ENCODE peak calls at places on chromosomes 12 and 14, in six cellular contexts. I, X, W, E, K and C are unnamed samples.

GRCh38 chr14:63910593-63911363 is 58.0 kb downstream of the SYNE2 start:
- DNase-seq in E (no peak), K (no peak), W (no peak), X (no peak), I (no peak), C (no peak)

GRCh38 chr12:125097427-125097826 is 32.2 kb downstream of the AACS start:
- DNase-seq in I (no peak), K (no peak), W (no peak), E (no peak), X (no peak), C (no peak)

GRCh38 chr12:66620703-66621102 is 58.2 kb downstream of the GRIP1 start:
- DNase-seq in K (no peak), W (no peak), I (no peak), X (no peak), E (no peak), C (no peak)

GRCh38 chr12:67637718-67638117 is 10.8 kb upstream of the DYRK2 start:
- DNase-seq in E (no peak), K (no peak), X (no peak), I (no peak), W (no peak), C (no peak)

GRCh38 chr14:97604731-97605130 is 807.5 kb downstream of the VRK1 start:
- DNase-seq in W (no peak), K (no peak), E (no peak), X (no peak), I (no peak), C (no peak)

GRCh38 chr14:71141701-71142374 is 234.6 kb downstream of the PCNX1 start:
- DNase-seq in W (no peak), I (peak; percentile 45), X (no peak), E (no peak), K (no peak), C (no peak)

GRCh38 chr12:14630793-14631192 is 63.1 kb upstream of the PLBD1 start:
- DNase-seq in X (no peak), E (no peak), W (no peak), K (no peak), I (no peak), C (no peak)

GRCh38 chr14:33848706-33849454 is 102.0 kb downstream of the EGLN3 start:
- DNase-seq in K (peak; percentile 62), X (peak; percentile 36), W (no peak), I (peak; percentile 48), E (peak; percentile 45), C (no peak)

GRCh38 chr12:115963030-115963480 is 314.4 kb downstream of the MED13L start:
- DNase-seq in K (no peak), E (no peak), X (no peak), W (no peak), I (peak; percentile 79), C (no peak)

GRCh38 chr12:468671-469389 is 9.1 kb downstream of the B4GALNT3 start:
- DNase-seq in W (no peak), X (no peak), E (no peak), K (no peak), I (no peak), C (no peak)

GRCh38 chr14:97634786-97635185 is 837.6 kb downstream of the VRK1 start:
- DNase-seq in K (no peak), I (no peak), W (peak; percentile 2), E (no peak), X (no peak), C (no peak)

GRCh38 chr14:53663709-53664108 is 292.9 kb downstream of the BMP4 start:
- DNase-seq in I (peak; percentile 35), X (no peak), K (no peak), E (no peak), W (no peak), C (no peak)

GRCh38 chr14:102008891-102009290 is 44.5 kb downstream of the DYNC1H1 start:
- DNase-seq in W (no peak), K (no peak), X (no peak), I (no peak), E (no peak), C (no peak)

GRCh38 chr12:58030566-58031279 is 89.4 kb downstream of the ATP23 start:
- DNase-seq in K (no peak), X (no peak), I (peak; percentile 43), E (no peak), W (no peak), C (no peak)

GRCh38 chr14:97301931-97302559 is 504.9 kb downstream of the VRK1 start:
- DNase-seq in I (no peak), W (no peak), K (no peak), X (no peak), E (no peak), C (no peak)

GRCh38 chr12:49340095-49340870 is 3.3 kb upstream of the C1QL4 start:
- DNase-seq in K (no peak), E (no peak), W (no peak), X (no peak), I (no peak), C (no peak)

GRCh38 chr14:51490205-51490604 is 161.5 kb upstream of the FRMD6 start:
- DNase-seq in K (no peak), X (no peak), E (no peak), I (peak; percentile 86), W (no peak), C (no peak)

GRCh38 chr12:115632323-115632722 is 645.2 kb downstream of the MED13L start:
- DNase-seq in I (no peak), K (no peak), W (no peak), X (no peak), E (no peak), C (no peak)

GRCh38 chr14:43014338-43014737 is 1407.7 kb downstream of the LRFN5 start:
- DNase-seq in I (no peak), X (no peak), W (no peak), E (no peak), K (no peak), C (no peak)

GRCh38 chr12:101795786-101796185 is 35.0 kb downstream of the GNPTAB start:
- DNase-seq in X (no peak), K (no peak), E (no peak), I (no peak), W (no peak), C (no peak)

GRCh38 chr12:128867466-128867865 is 14.2 kb downstream of the GLT1D1 start:
- DNase-seq in E (no peak), X (no peak), W (no peak), I (no peak), K (no peak), C (no peak)

GRCh38 chr12:131167334-131167733 is 213.6 kb downstream of the ADGRD1 start:
- DNase-seq in W (no peak), I (no peak), K (peak; percentile 24), X (peak; percentile 14), E (no peak), C (no peak)

GRCh38 chr12:124618291-124618902 is 51.0 kb upstream of the NCOR2 start:
- DNase-seq in K (no peak), W (no peak), E (no peak), X (no peak), I (no peak), C (no peak)

GRCh38 chr12:55619352-55620138 is 17.1 kb upstream of the OR10P1 start:
- DNase-seq in K (no peak), E (peak; percentile 35), X (peak; percentile 88), I (peak; percentile 92), W (peak; percentile 42), C (no peak)

GRCh38 chr12:6145584-6145983 is 21.1 kb upstream of the VWF start:
- DNase-seq in K (no peak), I (no peak), W (no peak), E (no peak), X (no peak), C (no peak)

GRCh38 chr14:91980157-91980556 is 32.7 kb upstream of the FBLN5 start:
- DNase-seq in X (no peak), K (no peak), W (no peak), I (peak; percentile 95), E (no peak), C (no peak)

GRCh38 chr12:124681779-124682391 is 114.5 kb upstream of the NCOR2 start:
- DNase-seq in I (no peak), X (no peak), E (no peak), W (no peak), K (no peak), C (no peak)

GRCh38 chr12:49344486-49345047 is 2.1 kb upstream of the DNAJC22 start:
- DNase-seq in X (no peak), K (no peak), E (no peak), I (no peak), W (no peak), C (no peak)

GRCh38 chr14:99327050-99327449 is 55.1 kb upstream of the BCL11B start:
- DNase-seq in I (no peak), E (no peak), K (no peak), X (no peak), W (no peak), C (no peak)

GRCh38 chr12:93137656-93138612 is 208.8 kb upstream of the EEA1 start:
- DNase-seq in K (no peak), X (no peak), E (no peak), W (no peak), I (peak; percentile 88), C (no peak)

GRCh38 chr12:110355080-110355479 is 48.4 kb downstream of the ANAPC7 start:
- DNase-seq in I (peak; percentile 18), X (no peak), E (no peak), K (no peak), W (no peak), C (no peak)

GRCh38 chr14:68941820-68942219 is 37.3 kb downstream of the ACTN1 start:
- DNase-seq in E (peak; percentile 60), X (no peak), I (peak; percentile 98), K (no peak), W (no peak), C (no peak)

GRCh38 chr14:39265032-39265431 is 31.3 kb downstream of the MIA2 start:
- DNase-seq in K (no peak), X (no peak), I (no peak), W (no peak), E (no peak), C (no peak)

GRCh38 chr14:34496679-34497513 is 34.9 kb upstream of the SPTSSA start:
- DNase-seq in X (no peak), E (peak; percentile 11), W (no peak), K (peak; percentile 58), I (peak; percentile 98), C (no peak)

GRCh38 chr14:102601378-102601925 is 9.0 kb downstream of the RCOR1 start:
- DNase-seq in K (no peak), W (no peak), X (no peak), I (no peak), E (no peak), C (no peak)

GRCh38 chr14:103099081-103099732 is 4.7 kb downstream of the EXOC3L4 start:
- DNase-seq in X (no peak), E (no peak), W (no peak), I (no peak), K (no peak), C (no peak)

GRCh38 chr14:90491221-90491867 is 94.5 kb downstream of the CALM1 start:
- DNase-seq in K (peak; percentile 83), I (peak; percentile 36), E (peak; percentile 35), X (no peak), W (no peak), C (no peak)

GRCh38 chr12:130992979-130993538 is 39.4 kb downstream of the ADGRD1 start:
- DNase-seq in I (no peak), W (no peak), E (no peak), X (no peak), K (no peak), C (no peak)

GRCh38 chr12:12181516-12181915 is 85.3 kb downstream of the LRP6 start:
- DNase-seq in I (peak; percentile 42), K (no peak), W (no peak), E (no peak), X (no peak), C (no peak)